ENCODE peak calls at places on chromosomes 12 and 14, in eight cellular contexts. G is adrenal gland, H is left ventricle myocardium inferior, E is IMR-90, J is sigmoid colon, L is astrocyte, S is pancreas, B is upper lobe of right lung. I is an unnamed sample.

GRCh38 chr12:104048162-104048561 is 1.8 kb downstream of the GLT8D2 start:
- DNase-seq in L (no peak), H (no peak), B (no peak), G (no peak), S (no peak), E (no peak), J (no peak), I (no peak)

GRCh38 chr14:30195946-30196345 is 268.3 kb upstream of the PRKD1 start:
- DNase-seq in L (peak), B (no peak), J (no peak), H (no peak), S (no peak), G (no peak), E (peak), I (no peak)

GRCh38 chr12:86104087-86104486 is 152.1 kb downstream of the MGAT4C start:
- DNase-seq in B (no peak), S (no peak), H (no peak), J (no peak), L (no peak), E (no peak), G (no peak), I (no peak)

GRCh38 chr12:56723889-56724659 is 1.0 kb downstream of the NACA start:
- DNase-seq in B (peak), S (no peak), G (peak), J (peak), E (peak), H (peak), L (peak), I (peak)

GRCh38 chr14:71588028-71588427 is 344.2 kb upstream of the RGS6 start:
- DNase-seq in H (no peak), G (no peak), B (no peak), L (peak), S (no peak), E (peak), J (no peak), I (no peak)

GRCh38 chr12:100706029-100706428 is 88.5 kb upstream of the ANO4 start:
- DNase-seq in G (no peak), E (peak), S (no peak), B (no peak), J (no peak), H (no peak), L (peak), I (no peak)

GRCh38 chr12:108119126-108119973 is 9.7 kb upstream of the WSCD2 start:
- DNase-seq in H (no peak), L (no peak), B (no peak), S (no peak), E (no peak), G (no peak), J (no peak), I (no peak)

GRCh38 chr14:32258574-32258973 is 55.5 kb upstream of the RNU6-8 start:
- DNase-seq in S (no peak), L (no peak), B (no peak), J (peak), E (no peak), G (no peak), H (no peak), I (no peak)

GRCh38 chr14:88519907-88520306 is 34.9 kb downstream of the PTPN21 start:
- DNase-seq in L (no peak), S (no peak), H (no peak), B (no peak), G (no peak), J (no peak), E (no peak), I (no peak)

GRCh38 chr12:8037046-8037663 is 4.6 kb downstream of the FOXJ2 start:
- DNase-seq in H (no peak), E (no peak), L (no peak), G (no peak), S (no peak), J (no peak), B (no peak), I (no peak)

GRCh38 chr12:8036366-8036765 is 3.9 kb downstream of the FOXJ2 start:
- DNase-seq in L (no peak), B (no peak), S (no peak), E (no peak), G (no peak), H (peak), J (no peak), I (no peak)

GRCh38 chr12:8038659-8039114 is 6.2 kb downstream of the FOXJ2 start:
- DNase-seq in B (peak), H (peak), E (peak), L (peak), G (peak), J (peak), S (peak), I (no peak)

GRCh38 chr12:8035440-8036010 is 3.0 kb downstream of the FOXJ2 start:
- DNase-seq in E (peak), L (peak), H (no peak), B (no peak), G (no peak), S (no peak), J (no peak), I (no peak)

DNA sequence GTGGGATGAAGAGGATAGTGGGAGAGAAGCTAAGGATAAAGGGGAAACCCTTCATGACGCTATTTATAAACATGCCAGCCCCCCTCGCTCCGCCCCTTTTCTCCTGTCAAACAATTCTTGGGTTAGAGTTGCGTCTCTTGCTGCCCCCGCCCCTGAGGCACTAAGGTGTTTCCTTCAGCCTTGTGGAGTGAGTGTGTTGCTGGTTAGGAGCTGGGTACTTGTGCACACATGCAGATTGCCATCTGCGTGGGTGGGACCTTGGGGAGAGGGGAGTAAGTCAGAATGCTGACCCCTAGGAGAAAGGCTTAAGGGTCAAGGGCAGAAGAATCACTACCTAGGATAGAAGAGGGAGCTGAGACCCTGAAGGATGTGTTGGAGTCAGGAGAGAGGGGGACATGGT is 5.4 kb downstream of the FOXJ2 start:
- DNase-seq in H (no peak), S (no peak), B (no peak), G (no peak), L (no peak), J (no peak), E (no peak), I (no peak)
- H3K27ac ChIP-seq in H (peak), S (no peak), B (no peak), G (no peak), L (no peak), J (peak), E (no peak), I (peak)

DNA sequence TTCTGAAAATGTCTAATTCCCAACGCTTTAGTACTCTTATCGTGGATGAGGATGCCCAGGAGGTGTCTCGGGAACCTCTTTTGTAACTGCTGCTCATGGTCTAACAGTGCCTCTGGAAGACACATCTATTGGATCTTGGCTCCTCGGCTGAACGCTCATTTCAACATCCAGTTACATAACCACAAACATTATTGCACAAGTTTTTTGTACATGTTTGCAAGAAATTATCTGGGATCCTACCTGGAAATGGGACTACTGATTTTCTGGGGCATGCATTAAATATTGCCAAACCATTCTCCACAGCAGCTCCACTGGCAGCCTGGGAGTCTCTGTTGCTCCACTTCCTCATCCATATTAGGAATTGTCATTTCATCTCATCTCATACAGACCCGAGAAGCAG is 117.5 kb upstream of the EVL start:
- DNase-seq in H (no peak), B (no peak), E (no peak), L (no peak), J (peak), G (no peak), S (no peak), I (no peak)
- H3K27ac ChIP-seq in H (no peak), B (no peak), E (no peak), L (no peak), J (no peak), G (no peak), S (no peak), I (no peak)

GRCh38 chr12:121223947-121224285 is 14.0 kb downstream of the P2RX4 start:
- DNase-seq in G (no peak), H (no peak), L (no peak), B (no peak), S (no peak), J (no peak), E (no peak), I (no peak)
- H3K27ac ChIP-seq in G (no peak), H (no peak), L (no peak), B (no peak), S (no peak), J (no peak), E (no peak), I (no peak)

GRCh38 chr14:69982220-69982795 is 103.1 kb downstream of the SMOC1 start:
- DNase-seq in B (no peak), L (no peak), H (no peak), G (peak), J (no peak), S (no peak), E (no peak), I (no peak)
- H3K27ac ChIP-seq in B (no peak), L (no peak), H (no peak), G (no peak), J (no peak), S (no peak), E (no peak), I (peak)

DNA sequence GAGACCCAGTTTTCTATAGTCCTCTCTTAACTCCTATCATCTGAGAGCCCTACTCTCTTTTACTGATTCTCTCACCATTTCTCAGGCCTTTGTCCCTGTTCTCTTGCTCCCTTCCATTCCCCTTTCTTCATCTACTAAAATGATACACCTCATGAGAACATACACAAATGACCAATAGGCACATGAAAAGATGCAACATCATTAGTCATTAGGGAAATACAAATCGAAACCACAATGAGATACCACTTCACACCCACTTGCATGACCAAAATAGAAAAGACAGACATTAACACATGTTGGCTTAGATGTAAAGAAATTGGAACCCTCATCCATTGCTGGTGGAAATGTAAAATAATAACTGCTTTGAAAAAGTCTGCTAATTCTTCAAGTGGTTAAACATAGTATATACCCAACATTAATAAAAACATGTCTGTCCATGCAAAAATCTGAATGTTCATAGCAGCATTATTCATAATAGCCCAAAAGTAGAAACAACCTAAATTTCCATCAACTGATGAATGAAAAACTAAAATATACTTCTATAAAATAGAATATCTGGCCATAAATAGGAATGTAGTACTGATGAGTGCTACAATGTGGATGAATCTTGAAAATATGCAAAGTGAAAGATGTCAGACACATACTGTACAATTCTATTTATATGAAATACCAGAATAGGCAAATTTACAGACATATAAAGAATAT is 66.0 kb downstream of the DENND5B start:
- DNase-seq in H (no peak), E (peak), S (no peak), B (no peak), G (no peak), L (peak), J (no peak), I (no peak)
- H3K27ac ChIP-seq in H (no peak), E (no peak), S (no peak), B (no peak), G (no peak), L (peak), J (no peak), I (no peak)

DNA sequence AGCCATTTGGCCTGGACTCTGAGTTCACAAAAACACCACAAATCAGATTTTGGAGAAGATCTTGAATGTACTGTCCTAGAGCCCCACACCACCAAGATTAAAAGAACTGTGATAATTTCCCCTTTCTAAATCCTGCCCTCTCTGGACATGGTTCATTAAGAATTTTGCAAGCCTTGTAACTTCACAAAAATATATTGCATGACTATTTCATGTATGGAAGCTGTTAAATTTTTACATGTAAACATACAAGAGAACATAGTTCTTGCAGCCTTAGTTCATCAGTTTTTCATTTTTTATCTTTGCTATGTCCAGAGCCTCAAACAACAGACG is 97.0 kb downstream of the SCARB1 start:
- DNase-seq in B (no peak), L (no peak), S (no peak), E (no peak), H (no peak), J (no peak), G (no peak), I (no peak)
- H3K27ac ChIP-seq in B (peak), L (no peak), S (no peak), E (peak), H (peak), J (peak), G (no peak), I (peak)

DNA sequence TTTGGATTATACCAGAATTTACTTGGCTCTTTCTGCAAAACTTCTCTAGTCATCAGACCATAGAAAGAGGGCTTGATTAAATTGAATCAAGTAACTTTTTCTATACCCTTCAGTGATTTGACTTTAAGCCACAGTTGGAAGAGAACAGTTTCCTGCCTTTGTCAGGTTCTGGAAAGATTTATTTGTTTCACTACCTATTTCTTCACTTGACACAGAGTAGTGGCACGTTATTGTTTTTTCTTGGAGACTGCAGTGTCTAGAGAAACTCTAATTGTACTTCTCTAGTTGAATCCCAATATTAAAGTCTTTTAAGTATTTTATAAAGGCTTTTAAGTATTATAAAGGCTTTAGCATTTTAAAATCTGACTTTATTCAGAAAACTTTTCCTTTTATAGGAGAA is 138.1 kb downstream of the TMEM117 start:
- DNase-seq in E (no peak), B (no peak), H (no peak), J (no peak), L (no peak), S (no peak), G (no peak), I (no peak)
- H3K27ac ChIP-seq in E (no peak), B (no peak), H (no peak), J (no peak), L (no peak), S (no peak), G (no peak), I (no peak)

DNA sequence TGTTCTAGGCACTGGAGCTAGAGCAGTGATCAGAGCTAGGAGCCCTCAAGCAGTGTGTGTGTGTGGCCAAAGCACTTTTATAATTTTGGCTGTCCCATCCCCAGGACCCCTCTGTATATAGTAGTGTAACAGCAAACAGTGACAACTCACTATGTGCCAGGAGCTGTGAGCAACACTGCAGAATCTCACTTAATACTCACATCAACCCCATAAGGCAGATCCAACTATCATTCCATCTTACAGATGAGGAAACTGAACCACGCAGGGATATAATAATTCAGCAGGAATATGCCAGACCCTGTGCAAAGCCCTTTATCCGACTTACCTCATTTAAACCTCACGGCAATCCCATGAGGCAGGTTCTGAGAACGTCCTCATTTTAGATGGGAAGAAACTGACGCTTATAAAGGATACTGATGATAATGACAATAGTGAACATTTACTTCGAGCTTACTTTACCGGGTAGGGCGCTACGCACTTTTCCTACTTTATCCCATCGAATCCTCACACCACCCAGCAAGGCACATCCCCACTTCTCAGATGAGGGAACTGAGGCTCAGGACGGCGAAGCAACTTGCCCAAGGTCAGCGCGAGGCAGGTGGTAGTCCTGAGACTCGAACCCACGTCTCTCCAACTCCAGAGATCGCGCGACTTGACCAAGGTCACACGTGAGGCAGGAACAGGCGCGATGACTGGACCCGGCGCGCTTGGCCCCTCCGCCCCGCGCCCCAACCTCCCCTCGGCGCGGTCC is 686 bp downstream of the RAB35 start:
- DNase-seq in L (no peak), J (no peak), B (peak), G (peak), H (peak), E (peak), S (no peak), I (no peak)
- H3K27ac ChIP-seq in L (peak), J (peak), B (peak), G (no peak), H (peak), E (peak), S (peak), I (peak)

DNA sequence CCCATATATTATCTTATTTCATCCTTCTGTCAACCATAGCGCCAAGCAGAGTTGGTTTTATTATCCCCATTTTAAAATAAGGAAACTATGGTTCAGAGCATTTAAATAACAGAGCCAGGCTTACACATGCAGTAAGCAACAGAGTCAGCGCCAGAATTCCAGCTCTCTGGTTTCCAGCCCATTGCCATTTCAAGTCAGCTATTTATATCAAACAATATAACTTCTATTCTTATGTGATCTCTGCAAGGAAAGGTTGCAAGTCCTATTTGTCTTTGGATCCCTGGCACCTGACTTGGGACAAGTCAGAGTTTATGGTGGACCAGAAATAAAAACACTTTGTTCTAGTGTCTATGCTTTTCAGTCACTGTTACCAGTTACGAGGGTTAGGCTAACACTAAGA is 174.1 kb upstream of the EEA1 start:
- DNase-seq in H (peak), G (no peak), E (no peak), L (no peak), S (no peak), B (no peak), J (peak), I (no peak)
- H3K27ac ChIP-seq in H (peak), G (no peak), E (no peak), L (no peak), S (no peak), B (no peak), J (peak), I (no peak)